ENCODE peak calls at places on chromosome 17, in nine cellular contexts. A is HL-60, L is colonic mucosa, Z is GM06990, Y is psoas muscle, C is PC-9, O is MM.1S, D is left ventricle myocardium inferior, R is uterus. P is an unnamed sample.

GRCh38 chr17:65536573-65537342 is 24.7 kb downstream of the AXIN2 start:
- DNase-seq in A (no peak), L (no peak), Z (no peak), Y (no peak), C (no peak), O (no peak), D (no peak), R (no peak), P (no peak)

GRCh38 chr17:34235389-34236028 is 19.6 kb upstream of the CCL2 start:
- DNase-seq in A (peak; percentile 27), L (peak; percentile 41), Z (no peak), Y (peak; percentile 75), C (no peak), O (no peak), D (peak; percentile 83), R (peak; percentile 82), P (no peak)

GRCh38 chr17:10579270-10579669 is 29.8 kb upstream of the MYH2 start:
- DNase-seq in A (no peak), L (no peak), Z (no peak), Y (no peak), C (no peak), O (no peak), D (no peak), R (no peak), P (no peak)

GRCh38 chr17:4508207-4508606 is 9.5 kb downstream of the SPNS2 start:
- DNase-seq in A (no peak), L (no peak), Z (no peak), Y (no peak), C (no peak), O (no peak), D (no peak), R (no peak), P (no peak)

GRCh38 chr17:62062936-62063335 is 2.1 kb downstream of the MED13 start:
- DNase-seq in A (no peak), L (no peak), Z (no peak), Y (no peak), C (no peak), O (no peak), D (no peak), R (no peak), P (no peak)

GRCh38 chr17:40340880-40341807 is 23.4 kb downstream of the GJD3 start:
- DNase-seq in A (peak; percentile 85), L (peak; percentile 92), Z (peak; percentile 88), Y (peak; percentile 98), C (peak; percentile 73), O (no peak), D (peak; percentile 92), R (peak; percentile 89), P (peak; percentile 49)

GRCh38 chr17:65584604-65585521 is 23.4 kb upstream of the AXIN2 start:
- DNase-seq in A (no peak), L (no peak), Z (no peak), Y (peak; percentile 76), C (no peak), O (no peak), D (peak; percentile 42), R (no peak), P (no peak)

GRCh38 chr17:67265620-67266019 is 20.6 kb upstream of the HELZ start:
- DNase-seq in A (no peak), L (no peak), Z (no peak), Y (no peak), C (no peak), O (no peak), D (no peak), R (no peak), P (no peak)

GRCh38 chr17:64741924-64742670 is 80.0 kb upstream of the SMURF2 start:
- DNase-seq in A (no peak), L (no peak), Z (no peak), Y (peak; percentile 79), C (no peak), O (no peak), D (peak; percentile 66), R (peak; percentile 61), P (no peak)

GRCh38 chr17:37066322-37066905 is 117.7 kb downstream of the AATF start:
- DNase-seq in A (no peak), L (no peak), Z (no peak), Y (no peak), C (no peak), O (no peak), D (no peak), R (no peak), P (no peak)

GRCh38 chr17:69936996-69937395 is 138.0 kb upstream of the KCNJ16 start:
- DNase-seq in A (no peak), L (no peak), Z (no peak), Y (no peak), C (peak; percentile 55), O (no peak), D (no peak), R (no peak), P (no peak)

GRCh38 chr17:31916496-31917064 is 15.1 kb upstream of the UTP6 start:
- DNase-seq in A (no peak), L (no peak), Z (no peak), Y (no peak), C (no peak), O (no peak), D (no peak), R (no peak), P (no peak)

GRCh38 chr17:74742153-74742515 is 5.1 kb downstream of the RAB37 start:
- DNase-seq in A (peak; percentile 97), L (no peak), Z (peak; percentile 77), Y (no peak), C (peak; percentile 78), O (peak; percentile 93), D (peak; percentile 17), R (no peak), P (peak; percentile 66)
- H3K4me3 ChIP-seq in A (no peak overlapping the region), L (no peak overlapping the region), Z (no peak overlapping the region), Y (no peak overlapping the region), C (no peak overlapping the region), O (peak overlapping the region; percentile 12), D (no peak overlapping the region), R (no peak overlapping the region), P (no peak overlapping the region)

GRCh38 chr17:29569245-29569950 is 897 bp downstream of the TP53I13 start:
- DNase-seq in A (no peak), L (peak; percentile 24), Z (no peak), Y (peak; percentile 51), C (peak; percentile 24), O (no peak), D (no peak), R (no peak), P (no peak)
- TF ChIP-seq CTCF in A (no peak), L (no peak), Z (no peak), Y (no peak), C (no peak), O (no peak), D (no peak), R (no peak), P (no peak)

GRCh38 chr17:7214300-7215135 is 5.1 kb downstream of the DLG4 start:
- DNase-seq in A (peak; percentile 87), L (peak; percentile 99), Z (peak; percentile 99), Y (peak; percentile 99), C (peak; percentile 90), O (peak; percentile 96), D (peak; percentile 99), R (peak; percentile 99), P (peak; percentile 89)

GRCh38 chr17:7208754-7209460 is 10.7 kb downstream of the DLG4 start:
- DNase-seq in A (no peak), L (no peak), Z (no peak), Y (no peak), C (no peak), O (no peak), D (peak; percentile 6), R (no peak), P (no peak)

GRCh38 chr17:7213895-7214299 is 5.7 kb downstream of the DLG4 start:
- DNase-seq in A (peak; percentile 27), L (no peak), Z (no peak), Y (peak; percentile 86), C (peak; percentile 83), O (peak; percentile 64), D (peak; percentile 52), R (peak; percentile 87), P (no peak)

GRCh38 chr17:7215136-7215638 is 4.4 kb downstream of the DLG4 start:
- DNase-seq in A (no peak), L (no peak), Z (no peak), Y (no peak), C (no peak), O (no peak), D (no peak), R (no peak), P (no peak)

DNA sequence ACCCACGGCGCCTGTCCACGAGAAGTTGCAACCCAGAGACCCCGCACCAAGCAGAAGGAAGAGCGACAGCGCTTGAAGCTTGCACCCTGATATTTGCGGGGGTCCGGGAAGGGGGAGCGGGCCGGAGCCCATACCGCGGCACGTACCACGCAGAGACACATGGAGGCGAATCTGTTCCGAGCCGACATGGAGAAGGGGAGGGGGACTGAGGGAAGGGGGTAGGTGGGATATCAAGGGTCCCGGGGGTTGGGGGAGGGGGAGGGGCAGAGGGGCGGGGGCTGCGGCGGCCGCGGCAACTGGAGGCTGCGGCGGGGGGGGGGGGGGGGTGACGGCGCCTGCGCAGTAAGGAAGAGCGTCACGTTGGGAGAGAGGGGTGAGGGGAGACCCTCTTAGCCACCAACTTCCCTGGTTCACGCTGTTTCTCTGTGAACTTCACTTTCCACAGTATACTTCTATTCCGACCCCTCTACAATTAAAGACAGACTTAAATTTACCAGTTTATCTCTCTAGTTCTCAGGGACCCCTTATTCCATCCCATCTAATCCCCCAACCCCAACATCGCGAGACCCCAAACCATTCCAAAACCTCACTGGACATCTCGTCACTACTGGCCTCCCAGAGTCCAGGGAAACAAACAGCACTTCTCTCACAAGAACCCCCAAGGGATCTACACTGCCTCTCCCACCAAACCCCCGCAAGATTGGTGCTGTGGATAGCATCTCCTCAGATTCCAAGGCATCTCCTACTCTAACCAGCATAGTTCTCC is 7.9 kb downstream of the DLG4 start:
- DNase-seq in A (no peak), L (no peak), Z (no peak), Y (peak; percentile 27), C (no peak), O (no peak), D (peak; percentile 12), R (no peak), P (no peak)
- H3K4me3 ChIP-seq in A (no peak overlapping the region), L (no peak overlapping the region), Z (no peak overlapping the region), Y (no peak overlapping the region), C (no peak overlapping the region), O (no peak overlapping the region), D (peak overlapping the region; percentile 38), R (no peak overlapping the region), P (no peak overlapping the region)

GRCh38 chr17:16517477-16517876 is 25.5 kb upstream of the LRRC75A start:
- DNase-seq in A (no peak), L (no peak), Z (no peak), Y (no peak), C (no peak), O (no peak), D (no peak), R (no peak), P (no peak)

GRCh38 chr17:16515933-16516332 is 23.9 kb upstream of the LRRC75A start:
- DNase-seq in A (no peak), L (no peak), Z (no peak), Y (no peak), C (no peak), O (peak; percentile 34), D (no peak), R (no peak), P (no peak)

GRCh38 chr17:16519021-16519420 is 27.0 kb upstream of the LRRC75A start:
- DNase-seq in A (no peak), L (no peak), Z (no peak), Y (no peak), C (no peak), O (no peak), D (no peak), R (no peak), P (no peak)

GRCh38 chr17:16516594-16517018 is 24.6 kb upstream of the LRRC75A start:
- DNase-seq in A (no peak), L (no peak), Z (no peak), Y (no peak), C (no peak), O (no peak), D (no peak), R (peak; percentile 71), P (no peak)

GRCh38 chr17:16521070-16521727 is 29.2 kb upstream of the LRRC75A start:
- DNase-seq in A (peak; percentile 77), L (peak; percentile 84), Z (peak; percentile 30), Y (peak; percentile 68), C (peak; percentile 76), O (peak; percentile 76), D (peak; percentile 50), R (peak; percentile 84), P (peak; percentile 61)
- TF ChIP-seq CTCF in A (peak; percentile 37), L (peak; percentile 84), Z (peak; percentile 77), Y (peak; percentile 92), C (peak; percentile 86), O (peak; percentile 91), D (peak; percentile 95), R (peak; percentile 93), P (peak; percentile 81)

P was measured in GM12864.